ENCODE peak calls at places on chromosome X, in four cellular contexts. Z is AG09319, I is pancreas, M is fibroblast of mammary gland. U is an unnamed sample.

GRCh38 chrX:107449490-107450175 is at the start of gene FRMPD3:
- DNase-seq in Z (no peak), M (no peak), I (no peak), U (peak)

GRCh38 chrX:103343105-103343504 is 13.1 kb downstream of the TCEAL7 start:
- DNase-seq in I (no peak), M (peak), Z (no peak), U (peak)

GRCh38 chrX:108309144-108309543 is 129.1 kb downstream of the COL4A6 start:
- DNase-seq in I (no peak), M (no peak), Z (no peak), U (no peak)

GRCh38 chrX:79325263-79325958 is 41.7 kb downstream of the ITM2A start:
- DNase-seq in I (no peak), M (no peak), Z (no peak), U (no peak)

GRCh38 chrX:48904626-48905025 is 6.8 kb downstream of the SLC35A2 start:
- DNase-seq in I (no peak), M (no peak), Z (no peak), U (no peak)

GRCh38 chrX:40248822-40249221 is 151.1 kb upstream of the BCOR start:
- DNase-seq in I (no peak), Z (no peak), M (no peak), U (no peak)

GRCh38 chrX:64191281-64192010 is 14.1 kb downstream of the AMER1 start:
- DNase-seq in Z (no peak), M (no peak), I (no peak), U (no peak)

GRCh38 chrX:9465380-9466114 is 689 bp downstream of the TBL1X start:
- DNase-seq in Z (no peak), M (no peak), I (no peak), U (peak)

GRCh38 chrX:118839334-118839958 is 15.8 kb downstream of the ZCCHC12 start:
- DNase-seq in Z (peak), I (peak), M (peak), U (peak)

GRCh38 chrX:150564838-150565237 is 3.6 kb upstream of the MTM1 start:
- DNase-seq in I (no peak), M (no peak), Z (no peak), U (no peak)

GRCh38 chrX:147884958-147885357 is 26.8 kb upstream of the FMR1 start:
- DNase-seq in M (peak), Z (no peak), I (no peak), U (no peak)

GRCh38 chrX:73562458-73562857 is 539 bp upstream of the CHIC1 start:
- DNase-seq in M (no peak), I (no peak), Z (no peak), U (no peak)

GRCh38 chrX:12210921-12211320 is 72.6 kb downstream of the FRMPD4 start:
- DNase-seq in Z (no peak), I (no peak), M (peak), U (no peak)

GRCh38 chrX:100768679-100769338 is 36.9 kb upstream of the SYTL4 start:
- DNase-seq in M (peak), I (peak), Z (peak), U (peak)

GRCh38 chrX:102155806-102156179 is at the start of gene BEX5:
- DNase-seq in M (peak), I (peak), Z (no peak), U (peak)

GRCh38 chrX:150690126-150690525 is 3.1 kb upstream of the MTMR1 start:
- DNase-seq in M (peak), Z (peak), I (no peak), U (no peak)

GRCh38 chrX:55057691-55058249 is 17.1 kb upstream of the PAGE2B start:
- DNase-seq in M (peak), Z (peak), I (no peak), U (peak)

GRCh38 chrX:65667503-65668355 is at the start of gene MSN:
- DNase-seq in M (peak), I (peak), Z (no peak), U (no peak)

GRCh38 chrX:140050906-140051305 is 85.6 kb upstream of the CXorf66 start:
- DNase-seq in M (peak), I (no peak), Z (no peak), U (peak)

GRCh38 chrX:19956923-19957322 is 33.9 kb downstream of the BCLAF3 start:
- DNase-seq in I (no peak), M (peak), Z (no peak), U (no peak)

GRCh38 chrX:154058207-154058997 is 38.7 kb upstream of the IRAK1 start:
- DNase-seq in M (peak), I (no peak), Z (no peak), U (no peak)

GRCh38 chrX:21374163-21374993 is at the start of gene CNKSR2:
- DNase-seq in M (peak), I (peak), Z (no peak), U (peak)

U was measured in G401.